ENCODE peak calls at places on chromosome 1, in four cellular contexts. M is HCT116, P is H1, Q is K562. B is an unnamed sample.

GRCh38 chr1:34828611-34829010 is 30.9 kb downstream of the SMIM12 start:
- DNase-seq in M (no peak), Q (peak), P (no peak), B (no peak)

GRCh38 chr1:157050836-157051235 is 5.3 kb upstream of the ARHGEF11 start:
- DNase-seq in P (no peak), M (no peak), Q (no peak), B (no peak)

GRCh38 chr1:67188137-67188536 is 21.9 kb downstream of the IL23R start:
- DNase-seq in M (no peak), P (no peak), Q (no peak), B (no peak)

GRCh38 chr1:108017698-108018097 is 52.7 kb upstream of the VAV3 start:
- DNase-seq in Q (no peak), M (no peak), P (no peak), B (no peak)

GRCh38 chr1:224488806-224489584 is 54.4 kb upstream of the WDR26 start:
- DNase-seq in Q (no peak), M (no peak), P (no peak), B (no peak)

GRCh38 chr1:177952249-177952648 is 17.6 kb downstream of the SEC16B start:
- DNase-seq in P (no peak), Q (no peak), M (no peak), B (no peak)

GRCh38 chr1:208071425-208072031 is 160.6 kb upstream of the CD34 start:
- DNase-seq in M (no peak), Q (no peak), P (no peak), B (no peak)

GRCh38 chr1:203534526-203534925 is 40.6 kb downstream of the OPTC start:
- DNase-seq in M (no peak), Q (no peak), P (no peak), B (no peak)

GRCh38 chr1:156595016-156595415 is 3.4 kb downstream of the NAXE start:
- DNase-seq in Q (no peak), P (no peak), M (no peak), B (no peak)

GRCh38 chr1:186683637-186684410 is 3.6 kb upstream of the PTGS2 start:
- DNase-seq in P (no peak), Q (no peak), M (no peak), B (no peak)

GRCh38 chr1:107551491-107551890 is 410.7 kb downstream of the NTNG1 start:
- DNase-seq in P (no peak), M (no peak), Q (no peak), B (no peak)

GRCh38 chr1:66354311-66354922 is 179.5 kb upstream of the SGIP1 start:
- DNase-seq in Q (no peak), P (no peak), M (no peak), B (no peak)

GRCh38 chr1:167126317-167126716 is 32.4 kb downstream of the STYXL2 start:
- DNase-seq in P (no peak), Q (no peak), M (no peak), B (no peak)

GRCh38 chr1:176696689-176697088 is 233.7 kb downstream of the PAPPA2 start:
- DNase-seq in Q (no peak), P (no peak), M (no peak), B (no peak)

GRCh38 chr1:33310702-33311101 is 10.2 kb downstream of the A3GALT2 start:
- DNase-seq in P (no peak), M (no peak), Q (no peak), B (no peak)

GRCh38 chr1:95352767-95353166 is 118.8 kb downstream of the RWDD3 start:
- DNase-seq in M (no peak), P (no peak), Q (no peak), B (no peak)

GRCh38 chr1:199310701-199311100 is 671.9 kb downstream of the PTPRC start:
- DNase-seq in P (no peak), M (no peak), Q (no peak), B (no peak)

GRCh38 chr1:7177021-7177420 is 391.8 kb downstream of the CAMTA1 start:
- DNase-seq in Q (peak), P (no peak), M (no peak), B (no peak)

GRCh38 chr1:87058343-87058649 is 143.9 kb downstream of the HS2ST1 start:
- DNase-seq in M (no peak), Q (no peak), P (no peak), B (no peak)

GRCh38 chr1:234114648-234115307 is 210.3 kb downstream of the SLC35F3 start:
- DNase-seq in M (peak), Q (peak), P (no peak), B (peak)

GRCh38 chr1:228163004-228163753 is 2.4 kb upstream of the IBA57 start:
- DNase-seq in Q (no peak), P (no peak), M (no peak), B (no peak)

GRCh38 chr1:212157252-212157651 is 121.7 kb downstream of the DTL start:
- DNase-seq in M (no peak), P (no peak), Q (peak), B (peak)

GRCh38 chr1:199954701-199955100 is 72.8 kb upstream of the NR5A2 start:
- DNase-seq in M (no peak), Q (peak), P (no peak), B (peak)

GRCh38 chr1:212540031-212540430 is 68.5 kb upstream of the ATF3 start:
- DNase-seq in M (no peak), P (no peak), Q (no peak), B (no peak)

GRCh38 chr1:201296371-201296770 is 13.1 kb downstream of the PKP1 start:
- DNase-seq in Q (no peak), M (no peak), P (no peak), B (no peak)

GRCh38 chr1:47590523-47591225 is 152.8 kb downstream of the FOXD2 start:
- DNase-seq in M (no peak), Q (no peak), P (no peak), B (no peak)

GRCh38 chr1:154755858-154756730 is 114.0 kb downstream of the KCNN3 start:
- DNase-seq in Q (no peak), P (no peak), M (no peak), B (no peak)

GRCh38 chr1:198018529-198018928 is 101.4 kb downstream of the LHX9 start:
- DNase-seq in M (peak), P (no peak), Q (no peak), B (no peak)

GRCh38 chr1:9626201-9626608 is 25.3 kb upstream of the PIK3CD start:
- DNase-seq in Q (no peak), P (no peak), M (no peak), B (no peak)

GRCh38 chr1:101257500-101258325 is 20.9 kb downstream of the S1PR1 start:
- DNase-seq in P (no peak), Q (no peak), M (no peak), B (peak)

GRCh38 chr1:202281316-202282016 is 60.3 kb downstream of the UBE2T start:
- DNase-seq in P (no peak), M (no peak), Q (no peak), B (no peak)

GRCh38 chr1:33742663-33743062 is 121.2 kb upstream of the HMGB4 start:
- DNase-seq in Q (no peak), M (no peak), P (no peak), B (no peak)

GRCh38 chr1:150563340-150564038 is 14.3 kb downstream of the ADAMTSL4 start:
- DNase-seq in P (no peak), M (no peak), Q (no peak), B (peak)

GRCh38 chr1:32892368-32893197 is 6.3 kb downstream of the HPCA start:
- DNase-seq in Q (peak), M (no peak), P (peak), B (no peak)

GRCh38 chr1:226688852-226689251 is 50.2 kb downstream of the ITPKB start:
- DNase-seq in P (no peak), Q (no peak), M (no peak), B (no peak)
- TF ChIP-seq JUND in P (no peak), Q (no peak), M (no peak), B (no peak)

GRCh38 chr1:165442653-165443052 is 2.3 kb downstream of the RXRG start:
- DNase-seq in Q (no peak), P (no peak), M (no peak), B (no peak)

GRCh38 chr1:165443539-165444289 is 1.2 kb downstream of the RXRG start:
- DNase-seq in M (no peak), P (no peak), Q (no peak), B (no peak)

GRCh38 chr1:165442053-165442452 is 2.9 kb downstream of the RXRG start:
- DNase-seq in Q (no peak), M (no peak), P (no peak), B (no peak)

GRCh38 chr1:165445388-165445787 is 462 bp upstream of the RXRG start:
- DNase-seq in P (no peak), Q (no peak), M (no peak), B (no peak)

GRCh38 chr1:165444897-165445370 is at the start of gene RXRG:
- DNase-seq in P (no peak), Q (no peak), M (no peak), B (no peak)
- TF ChIP-seq JUND in P (no peak), Q (no peak), M (no peak), B (no peak)

DNA sequence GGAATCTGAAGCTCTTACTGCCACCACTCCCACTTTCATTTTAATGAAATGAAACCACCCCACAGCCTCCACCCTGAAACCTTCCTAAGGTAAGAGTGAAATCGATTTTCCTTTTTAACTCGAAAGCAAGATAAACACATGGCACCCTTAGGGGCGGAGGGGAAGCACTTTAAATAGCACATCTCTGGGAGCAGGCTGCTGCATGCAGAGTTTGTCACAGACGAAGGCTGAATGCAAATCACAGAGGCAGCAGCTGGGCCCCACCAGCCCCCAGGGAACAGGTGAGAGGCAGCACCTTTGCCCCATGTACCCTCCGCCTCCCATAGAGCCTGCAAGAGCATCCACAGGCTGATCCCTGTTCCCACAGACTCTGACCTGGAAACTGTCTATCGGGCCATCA is 60.0 kb upstream of the GRIK3 start:
- DNase-seq in P (no peak), Q (no peak), M (no peak), B (no peak)
- TF ChIP-seq JUND in P (no peak), Q (no peak), M (no peak), B (no peak)

DNA sequence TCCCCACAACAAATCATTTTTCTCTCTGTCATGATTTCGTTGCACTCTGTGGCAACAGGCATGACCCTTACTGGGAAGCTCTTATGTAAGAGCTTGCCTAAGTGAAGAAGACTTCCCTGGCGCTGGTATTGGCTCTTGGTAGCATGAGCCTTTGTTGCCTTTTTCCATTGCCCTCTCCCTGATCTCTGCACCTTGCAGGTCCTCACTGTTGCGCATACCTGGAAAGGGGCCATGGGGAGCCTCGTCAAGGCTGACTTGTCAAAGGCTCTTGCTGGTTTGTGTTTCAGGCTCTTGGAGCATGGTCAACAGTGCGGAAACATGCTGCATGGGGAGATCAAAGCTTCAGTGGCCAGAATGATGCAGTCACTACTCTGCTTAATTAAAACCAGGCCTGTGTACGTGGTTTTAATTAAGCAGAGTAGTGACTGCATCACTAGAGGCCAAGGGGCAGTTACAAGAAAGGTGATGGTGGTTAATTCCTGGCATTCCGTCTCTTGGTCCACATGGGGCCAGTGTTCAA is 141.3 kb downstream of the SPATA46 start:
- DNase-seq in P (no peak), Q (no peak), M (no peak), B (no peak)
- TF ChIP-seq JUND in P (no peak), Q (no peak), M (no peak), B (no peak)

GRCh38 chr1:8409666-8410065 is 91.8 kb downstream of the SLC45A1 start:
- DNase-seq in M (no peak), P (no peak), Q (no peak), B (no peak)

GRCh38 chr1:8410791-8411190 is 92.9 kb downstream of the SLC45A1 start:
- DNase-seq in P (no peak), M (no peak), Q (no peak), B (no peak)

GRCh38 chr1:8409107-8409506 is 91.2 kb downstream of the SLC45A1 start:
- DNase-seq in P (no peak), M (no peak), Q (no peak), B (peak)

GRCh38 chr1:8411803-8412182 is 93.9 kb downstream of the SLC45A1 start:
- DNase-seq in M (no peak), P (no peak), Q (no peak), B (no peak)

DNA sequence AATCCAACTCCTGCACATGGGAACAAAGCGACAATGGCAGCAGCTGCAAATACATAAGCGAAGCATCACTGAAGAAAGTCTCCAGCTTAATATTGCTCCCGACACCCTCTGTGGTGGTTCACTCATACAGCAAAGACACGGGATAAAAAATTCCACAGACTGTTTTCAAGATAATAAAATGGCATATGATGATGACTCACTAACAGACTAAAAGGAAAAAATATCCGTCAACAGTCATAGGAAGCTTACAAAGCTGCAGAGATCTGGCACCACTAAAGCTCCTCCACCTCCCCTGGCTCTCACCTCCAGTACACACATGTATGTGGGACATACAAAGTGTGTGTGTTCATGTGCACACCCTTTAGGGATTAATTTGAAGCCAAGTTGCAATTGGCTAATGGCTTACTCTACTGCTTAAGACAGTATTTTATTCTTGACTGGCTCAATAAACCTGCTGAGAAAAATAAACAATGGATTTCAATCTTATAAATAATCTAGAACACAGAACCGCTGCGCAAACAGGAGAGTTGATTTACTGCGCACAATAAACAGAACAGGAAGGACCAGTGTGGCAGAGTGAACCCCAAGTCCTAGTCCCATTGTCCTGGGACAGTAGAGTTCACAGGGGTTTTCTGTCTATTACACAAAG is 94.4 kb downstream of the SLC45A1 start:
- DNase-seq in M (no peak), P (no peak), Q (no peak), B (peak)
- TF ChIP-seq JUND in M (no peak), P (no peak), Q (peak), B (peak)

DNA sequence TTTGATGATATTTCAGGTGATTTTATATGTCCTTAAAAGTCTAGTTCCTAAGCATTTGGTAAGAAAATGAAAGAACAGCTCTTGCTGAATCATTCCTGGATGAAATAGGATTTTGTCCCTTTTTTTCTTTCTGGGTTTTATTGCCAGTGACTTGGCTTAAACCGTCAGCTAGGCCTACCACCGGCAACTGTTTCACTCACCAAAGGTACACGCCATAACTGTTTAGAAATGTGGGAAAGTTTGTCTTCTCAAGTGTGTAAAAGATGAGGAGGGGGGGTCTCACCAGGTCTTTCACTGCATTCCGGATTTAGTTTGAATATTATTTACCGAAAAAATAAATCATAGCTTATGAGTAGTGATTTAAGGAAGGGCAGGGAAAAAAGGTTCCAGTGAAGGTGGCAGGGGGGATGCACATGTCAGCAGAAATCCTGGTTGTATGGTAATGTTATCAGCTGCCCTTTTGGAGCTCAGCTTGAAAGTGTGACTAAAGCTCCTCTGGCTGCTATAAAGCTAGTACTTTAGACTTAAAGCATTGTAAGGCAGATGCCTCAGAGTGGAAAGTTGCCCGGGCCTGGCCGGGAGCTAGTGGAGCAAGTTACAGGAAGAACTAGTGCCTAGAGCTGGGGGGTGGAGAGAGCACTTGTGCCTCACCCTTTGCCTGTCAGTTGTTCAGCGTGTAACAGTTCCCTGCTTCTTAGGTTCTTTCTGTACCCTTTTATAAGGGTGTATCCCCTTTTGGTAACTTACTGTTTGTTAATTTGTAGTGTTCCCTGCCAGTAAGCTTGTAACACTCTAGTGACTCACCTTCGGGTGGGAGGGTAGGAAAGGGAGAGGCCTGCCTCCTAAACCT is 3.1 kb downstream of the ATP1A1 start:
- DNase-seq in P (no peak), Q (no peak), M (peak), B (no peak)
- TF ChIP-seq JUND in P (no peak), Q (peak), M (peak), B (no peak)

DNA sequence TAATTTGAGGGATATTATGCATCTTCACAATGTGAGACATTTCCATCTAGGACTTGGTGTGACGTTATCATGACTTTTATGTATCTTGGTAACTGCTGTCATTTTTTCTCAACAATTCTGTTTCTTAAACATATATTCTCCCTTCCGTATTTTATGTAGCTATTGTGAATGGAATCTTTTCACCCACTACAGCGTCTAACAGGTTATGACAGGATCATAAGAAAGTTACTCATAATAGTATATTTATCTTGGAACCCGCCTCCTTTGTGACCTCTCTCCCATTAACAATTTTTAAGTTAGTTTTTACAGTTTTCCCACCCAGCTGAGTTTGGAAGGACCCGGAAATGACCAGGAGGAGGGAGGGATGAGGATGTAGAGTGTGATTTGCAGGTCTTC is 6.8 kb upstream of the DMRTA2 start:
- DNase-seq in M (no peak), Q (no peak), P (no peak), B (no peak)
- TF ChIP-seq JUND in M (no peak), Q (no peak), P (no peak), B (no peak)

B was measured in T47D.